ENCODE peak calls at places on chromosomes 7 and 10, in ten cellular contexts. W, S, H, M, R, Q, T, L, J and F are unnamed samples.

GRCh38 chr7:150838965-150839650 is 13.2 kb upstream of the AOC1 start:
- DNase-seq in L (no peak), J (no peak), Q (no peak), W (no peak), S (no peak), T (no peak), H (no peak), R (no peak), M (no peak), F (no peak)

GRCh38 chr10:59857049-59857448 is 49.3 kb downstream of the CCDC6 start:
- DNase-seq in H (no peak), J (no peak), M (no peak), W (no peak), S (no peak), L (no peak), Q (no peak), T (peak), R (no peak), F (no peak)

GRCh38 chr7:143385891-143386781 is 5.0 kb downstream of the ZYX start:
- DNase-seq in M (no peak), W (no peak), Q (no peak), L (peak), H (peak), R (no peak), T (peak), J (peak), S (no peak), F (no peak)

GRCh38 chr7:26192485-26193087 is 8.0 kb downstream of the HNRNPA2B1 start:
- DNase-seq in R (no peak), H (no peak), T (no peak), L (no peak), W (no peak), J (no peak), M (no peak), S (no peak), Q (no peak), F (no peak)

GRCh38 chr7:88280801-88281200 is 25.9 kb downstream of the STEAP4 start:
- DNase-seq in R (no peak), W (no peak), T (no peak), H (no peak), S (no peak), L (no peak), Q (no peak), J (no peak), M (no peak), F (no peak)

GRCh38 chr7:147249956-147250355 is 1133.4 kb downstream of the CNTNAP2 start:
- DNase-seq in W (no peak), R (no peak), M (no peak), H (no peak), Q (no peak), J (no peak), L (no peak), T (no peak), S (no peak), F (peak)

GRCh38 chr10:24908793-24909423 is 43.5 kb downstream of the PRTFDC1 start:
- DNase-seq in L (no peak), S (no peak), Q (peak), W (no peak), J (no peak), H (no peak), R (no peak), T (peak), M (no peak), F (peak)

GRCh38 chr10:10891437-10891836 is 126.2 kb upstream of the CELF2 start:
- DNase-seq in M (no peak), T (peak), H (no peak), L (no peak), R (no peak), Q (no peak), S (peak), J (no peak), W (no peak), F (no peak)

GRCh38 chr10:3699896-3700295 is 85.1 kb downstream of the KLF6 start:
- DNase-seq in J (no peak), H (peak), Q (no peak), S (no peak), M (no peak), L (no peak), T (no peak), R (no peak), W (no peak), F (no peak)

GRCh38 chr10:3531670-3532069 is 253.3 kb downstream of the KLF6 start:
- DNase-seq in S (no peak), J (no peak), R (no peak), Q (no peak), M (no peak), T (no peak), H (no peak), L (no peak), W (no peak), F (no peak)

GRCh38 chr7:140478361-140479061 is 794 bp downstream of the MKRN1 start:
- DNase-seq in M (peak), J (no peak), Q (no peak), R (peak), S (peak), L (peak), H (peak), W (peak), T (peak), F (peak)

GRCh38 chr10:436911-437665 is 252.4 kb downstream of the DIP2C start:
- DNase-seq in J (no peak), W (peak), T (no peak), L (no peak), Q (peak), H (peak), R (no peak), M (no peak), S (no peak), F (no peak)